ENCODE peak calls at places on chromosomes 5 and 9, in five cellular contexts. P is mammary epithelial cell; V is activated naive CD4-positive, alpha-beta T cell treated with anti-CD3 and anti-CD28 coated beads for 36 hours; Y is tibial artery; I is activated T-cell treated with anti-CD3 and anti-CD28 coated beads for 1 hour. M is an unnamed sample.

GRCh38 chr5:73437126-73438047 is 11.2 kb downstream of the FOXD1 start:
- DNase-seq in I (no peak), P (peak; percentile 64), V (no peak), Y (no peak), M (no peak)

GRCh38 chr5:5490774-5491347 is 68.4 kb downstream of the ICE1 start:
- DNase-seq in Y (no peak), P (no peak), I (no peak), V (no peak), M (no peak)

GRCh38 chr5:79837707-79838620 is 148.3 kb downstream of the CMYA5 start:
- DNase-seq in I (no peak), Y (no peak), P (no peak), V (no peak), M (no peak)

GRCh38 chr5:115543365-115543700 is 1.2 kb downstream of the FEM1C start:
- DNase-seq in P (no peak), V (no peak), Y (no peak), I (no peak), M (no peak)

GRCh38 chr9:111966851-111967250 is 70.2 kb downstream of the UGCG start:
- DNase-seq in P (peak; percentile 47), Y (no peak), I (no peak), V (peak; percentile 21), M (no peak)

GRCh38 chr5:117326997-117327396 is 752.4 kb upstream of the SEMA6A start:
- DNase-seq in V (no peak), P (no peak), I (no peak), Y (no peak), M (no peak)

GRCh38 chr9:4666042-4666699 is at the start of gene SPATA6L:
- DNase-seq in Y (peak; percentile 79), V (peak; percentile 57), P (peak; percentile 48), I (peak; percentile 33), M (peak; percentile 44)

GRCh38 chr5:160486573-160486972 is 64.9 kb downstream of the PTTG1 start:
- DNase-seq in P (no peak), I (peak; percentile 23), V (no peak), Y (no peak), M (no peak)

GRCh38 chr5:43024217-43024616 is 15.9 kb downstream of the ANXA2R start:
- DNase-seq in V (no peak), I (no peak), P (no peak), Y (no peak), M (no peak)

GRCh38 chr5:8019719-8020218 is 150.8 kb downstream of the MTRR start:
- DNase-seq in I (no peak), Y (no peak), V (no peak), P (no peak), M (no peak)

GRCh38 chr9:115202960-115203751 is 85.2 kb upstream of the TNC start:
- DNase-seq in V (no peak), Y (no peak), I (no peak), P (peak; percentile 50), M (no peak)

GRCh38 chr5:94691947-94692346 is 73.5 kb downstream of the SLF1 start:
- DNase-seq in I (no peak), P (peak; percentile 59), Y (no peak), V (no peak), M (peak; percentile 81)

GRCh38 chr5:72587909-72588308 is 80.7 kb upstream of the ZNF366 start:
- DNase-seq in Y (no peak), V (no peak), I (no peak), P (no peak), M (no peak)

GRCh38 chr5:137636846-137637515 is 98.9 kb downstream of the KLHL3 start:
- DNase-seq in Y (no peak), V (no peak), I (no peak), P (no peak), M (no peak)

GRCh38 chr5:1001406-1002270 is 7.0 kb upstream of the NKD2 start:
- DNase-seq in P (no peak), I (no peak), Y (peak; percentile 48), V (no peak), M (no peak)

GRCh38 chr5:73605223-73606087 is 20.5 kb upstream of the ARHGEF28 start:
- DNase-seq in I (no peak), Y (no peak), V (no peak), P (peak; percentile 82), M (no peak)

GRCh38 chr9:12759767-12760166 is 15.1 kb upstream of the LURAP1L start:
- DNase-seq in P (peak; percentile 42), I (no peak), V (no peak), Y (no peak), M (no peak)

GRCh38 chr9:114434878-114435311 is 47.1 kb upstream of the AKNA start:
- DNase-seq in I (no peak), P (peak; percentile 41), Y (no peak), V (peak; percentile 37), M (peak; percentile 63)

GRCh38 chr5:135034963-135035677 is 1.1 kb upstream of the PITX1 start:
- DNase-seq in V (no peak), P (no peak), I (no peak), Y (no peak), M (no peak)

GRCh38 chr5:137627293-137627692 is 108.6 kb downstream of the KLHL3 start:
- DNase-seq in Y (no peak), V (no peak), I (no peak), P (no peak), M (no peak)

M was measured in cerebellar nuclear complex.